ENCODE peak calls at places on chromosomes 3 and 15, in seven cellular contexts. C, G, D, X, S, E and K are unnamed samples. For H3K4me1 and H3K9me3, the result is how much of the 10 kb centered on the place peaks cover.

GRCh38 chr3:192887047-192887446 is 30.6 kb downstream of the MB21D2 start:
- DNase-seq in C (no peak), G (no peak), D (no peak), X (no peak), S (no peak), E (no peak), K (no peak)

GRCh38 chr3:183144403-183144802 is 18.1 kb downstream of the LAMP3 start:
- DNase-seq in C (no peak), G (no peak), D (no peak), X (no peak), S (no peak), E (no peak), K (no peak)

GRCh38 chr3:169528289-169528688 is 135.2 kb downstream of the MECOM start:
- DNase-seq in C (peak), G (no peak), D (no peak), X (no peak), S (no peak), E (no peak), K (no peak)

GRCh38 chr3:43995078-43995928 is 246.4 kb upstream of the TOPAZ1 start:
- DNase-seq in C (no peak), G (peak), D (no peak), X (no peak), S (no peak), E (no peak), K (no peak)

GRCh38 chr3:101377209-101377608 is 56.8 kb upstream of the IMPG2 start:
- DNase-seq in C (no peak), G (no peak), D (no peak), X (no peak), S (no peak), E (no peak), K (no peak)

GRCh38 chr3:114567774-114568173 is 273.9 kb downstream of the TIGIT start:
- DNase-seq in C (no peak), G (no peak), D (no peak), X (no peak), S (no peak), E (no peak), K (peak)

GRCh38 chr15:68401496-68402431 is 30.2 kb downstream of the ITGA11 start:
- DNase-seq in C (no peak), G (no peak), D (no peak), X (no peak), S (no peak), E (no peak), K (no peak)

GRCh38 chr15:78329625-78330024 is 10.5 kb upstream of the CRABP1 start:
- DNase-seq in C (no peak), G (no peak), D (no peak), X (no peak), S (no peak), E (no peak), K (no peak)

GRCh38 chr3:23659840-23660430 is 145.8 kb upstream of the UBE2E1 start:
- DNase-seq in C (no peak), G (no peak), D (no peak), X (no peak), S (no peak), E (no peak), K (no peak)

GRCh38 chr3:171352387-171352935 is 107.7 kb downstream of the TNIK start:
- DNase-seq in C (no peak), G (no peak), D (no peak), X (no peak), S (no peak), E (no peak), K (no peak)

GRCh38 chr15:90456236-90456635 is 68.2 kb downstream of the IQGAP1 start:
- DNase-seq in C (no peak), G (no peak), D (no peak), X (no peak), S (no peak), E (no peak), K (no peak)

GRCh38 chr15:57565326-57565725 is 26.4 kb upstream of the MYZAP start:
- DNase-seq in C (no peak), G (no peak), D (no peak), X (peak), S (peak), E (no peak), K (peak)

GRCh38 chr15:81880833-81881232 is 165.0 kb downstream of the MEX3B start:
- DNase-seq in C (no peak), G (no peak), D (no peak), X (no peak), S (no peak), E (no peak), K (no peak)

GRCh38 chr3:197675568-197675860 is 61.2 kb downstream of the RUBCN start:
- DNase-seq in C (no peak), G (no peak), D (no peak), X (no peak), S (no peak), E (no peak), K (no peak)

GRCh38 chr15:96802870-96803269 is 472.4 kb downstream of the NR2F2 start:
- DNase-seq in C (no peak), G (no peak), D (no peak), X (no peak), S (no peak), E (no peak), K (no peak)

GRCh38 chr3:63960048-63960711 is 48.0 kb upstream of the SCAANT1 start:
- DNase-seq in C (peak), G (peak), D (peak), X (no peak), S (no peak), E (peak), K (peak)

GRCh38 chr3:114155370-114155821 is 23.5 kb downstream of the DRD3 start:
- DNase-seq in C (no peak), G (no peak), D (peak), X (no peak), S (no peak), E (no peak), K (peak)

DNA sequence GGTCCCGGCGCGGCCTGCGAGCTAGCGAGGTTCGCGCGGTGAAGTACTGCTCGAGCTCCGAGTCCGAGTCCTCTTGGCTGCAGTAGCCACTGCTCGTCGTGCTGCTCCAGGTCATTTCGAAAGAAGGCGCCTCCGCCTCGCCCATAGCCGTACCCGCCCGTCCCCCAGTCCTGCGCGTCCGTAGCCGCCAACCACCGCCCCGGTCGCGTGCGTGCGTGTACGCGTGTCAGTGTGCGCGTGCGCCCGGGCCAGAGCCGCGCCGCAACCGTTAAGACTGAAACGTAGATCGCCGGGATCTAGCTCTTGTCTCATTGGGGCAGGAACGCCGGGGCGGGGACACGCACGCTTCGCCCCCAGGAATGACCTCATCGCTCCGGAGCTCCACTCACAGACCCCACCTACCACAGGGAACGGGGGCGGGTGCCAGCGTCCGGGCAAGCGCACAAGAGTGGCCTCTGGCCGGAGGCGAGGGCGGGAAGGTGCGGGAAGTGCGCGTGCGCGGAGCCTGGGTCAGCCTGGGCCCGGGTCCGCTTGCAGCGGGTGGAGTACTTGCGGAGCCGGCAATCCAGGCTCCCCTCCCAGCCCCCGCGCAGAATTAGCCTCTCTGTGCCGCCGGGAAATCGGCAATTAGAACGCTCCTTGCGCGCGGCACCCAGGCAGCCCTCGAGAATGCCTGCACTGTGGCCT is 3.3 kb downstream of the RASSF1 start:
- DNase-seq in C (peak), G (peak), D (peak), X (peak), S (peak), E (peak), K (peak)
- H3K4me1 ChIP-seq in C (under half), G (half or more), D (under half), X (under half), S (half or more), E (half or more), K (half or more)

GRCh38 chr15:86213888-86214287 is 134.2 kb downstream of the AGBL1 start:
- DNase-seq in C (no peak), G (no peak), D (no peak), X (no peak), S (no peak), E (no peak), K (no peak)
- H3K9me3 ChIP-seq in C (under half), G (under half), D (under half), X (under half), S (under half), E (under half), K (under half)

DNA sequence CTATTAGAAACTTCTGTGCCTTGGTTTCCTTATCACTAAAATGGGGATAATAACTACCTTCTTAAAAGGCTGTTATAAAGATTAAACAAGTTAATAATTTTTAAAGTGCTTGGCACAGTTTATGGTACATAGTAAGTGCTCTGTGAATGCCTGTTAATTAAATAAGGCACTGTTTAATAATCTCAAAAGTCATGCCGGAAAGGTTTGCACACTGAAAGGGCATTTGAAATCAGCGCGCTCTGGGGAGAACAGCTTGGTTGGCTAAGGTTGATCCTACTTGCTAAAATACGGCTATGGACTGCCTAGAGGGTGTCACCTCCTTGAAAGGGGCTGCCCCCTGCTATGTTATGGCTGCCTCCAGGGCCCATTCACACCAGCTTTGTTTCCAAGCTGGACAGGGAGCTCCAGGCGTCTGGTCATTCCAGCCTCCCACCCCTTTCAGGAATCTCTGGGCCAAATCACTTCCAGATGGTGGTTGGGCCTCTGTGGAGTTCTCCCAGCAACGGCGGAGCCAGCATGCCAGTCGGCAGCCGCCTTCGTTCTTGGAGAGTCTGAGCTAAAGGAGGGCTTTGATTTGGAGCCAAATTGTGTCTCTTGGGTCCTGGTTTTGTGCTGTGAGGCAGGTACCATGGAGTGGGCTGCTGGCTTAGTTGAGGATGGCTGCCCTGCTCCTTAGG is 5.9 kb downstream of the FLNB start:
- DNase-seq in C (peak), G (no peak), D (no peak), X (no peak), S (no peak), E (peak), K (no peak)
- H3K4me1 ChIP-seq in C (half or more), G (under half), D (under half), X (under half), S (under half), E (half or more), K (half or more)

DNA sequence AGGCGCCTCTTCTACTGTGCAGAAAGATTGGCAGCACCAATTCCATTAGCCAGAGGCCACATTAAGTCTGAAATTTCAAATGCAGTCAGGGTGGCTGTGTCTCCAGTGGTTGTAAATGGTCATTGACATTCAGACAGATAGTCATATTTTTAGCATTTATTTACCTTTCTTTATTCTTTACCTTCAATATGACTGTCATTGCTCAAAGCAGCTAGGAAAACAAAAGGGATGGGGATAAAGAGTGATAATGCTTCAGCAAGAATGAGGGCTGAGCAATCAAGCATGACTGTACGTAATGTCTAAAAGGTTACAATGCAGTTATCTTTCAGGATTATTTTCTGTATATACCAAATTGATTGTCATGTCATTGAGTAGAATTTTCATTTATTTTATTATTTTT is 360.4 kb downstream of the EFHB start:
- DNase-seq in C (no peak), G (no peak), D (no peak), X (no peak), S (no peak), E (no peak), K (no peak)
- H3K9me3 ChIP-seq in C (under half), G (under half), D (under half), X (under half), S (under half), E (under half), K (under half)